ENCODE peak calls at places on chromosomes 11 and 22, in eight cellular contexts. W is CD8-positive, alpha-beta T cell; H is GM20000; V is GM10248; E is neural crest cell; G is IMR-90; R is dorsolateral prefrontal cortex; N is cardiac muscle cell. C is an unnamed sample.

GRCh38 chr11:95345651-95346050 is 114.6 kb upstream of the SESN3 start:
- DNase-seq in G (no peak), R (no peak), V (peak; percentile 23), H (no peak), W (no peak), E (no peak), N (no peak), C (no peak)

GRCh38 chr22:45014658-45015057 is 4.9 kb upstream of the PHF21B start:
- DNase-seq in N (no peak), W (no peak), V (no peak), R (no peak), G (no peak), E (no peak), H (no peak), C (no peak)

GRCh38 chr22:29298641-29299040 is 7.8 kb upstream of the GAS2L1 start:
- DNase-seq in G (no peak), H (no peak), N (no peak), E (no peak), V (no peak), R (no peak), W (no peak), C (no peak)

GRCh38 chr22:32830473-32830872 is 29.0 kb downstream of the TIMP3 start:
- DNase-seq in N (peak; percentile 45), W (no peak), E (peak; percentile 16), R (no peak), V (no peak), H (no peak), G (no peak), C (no peak)

GRCh38 chr11:128022761-128023160 is 564.6 kb downstream of the ETS1 start:
- DNase-seq in W (no peak), R (no peak), V (no peak), H (no peak), E (no peak), G (no peak), N (no peak), C (no peak)

GRCh38 chr11:75319035-75319877 is 32.2 kb downstream of the ARRB1 start:
- DNase-seq in H (no peak), W (no peak), N (no peak), E (no peak), R (no peak), V (no peak), G (peak; percentile 32), C (no peak)

GRCh38 chr22:33869946-33870345 is 50.3 kb downstream of the LARGE1 start:
- DNase-seq in E (no peak), W (no peak), G (peak; percentile 27), R (no peak), H (no peak), N (no peak), V (no peak), C (no peak)

GRCh38 chr22:43013355-43014061 is 1.4 kb downstream of the PACSIN2 start:
- DNase-seq in H (no peak), N (no peak), E (no peak), G (no peak), R (no peak), V (no peak), W (no peak), C (no peak)

GRCh38 chr11:75272391-75272790 is 31.8 kb downstream of the TPBGL start:
- DNase-seq in G (no peak), W (no peak), H (no peak), N (no peak), R (peak; percentile 8), E (no peak), V (no peak), C (no peak)

GRCh38 chr11:72405009-72405408 is 29.3 kb downstream of the CLPB start:
- DNase-seq in W (no peak), H (no peak), V (no peak), R (no peak), N (no peak), E (no peak), G (no peak), C (no peak)

GRCh38 chr11:36729765-36730164 is 131.7 kb upstream of the RAG2 start:
- DNase-seq in G (no peak), E (no peak), N (no peak), V (no peak), H (no peak), W (no peak), R (no peak), C (no peak)

GRCh38 chr11:128809128-128809527 is 58.0 kb downstream of the KCNJ1 start:
- DNase-seq in G (no peak), W (no peak), V (no peak), R (no peak), H (no peak), E (no peak), N (no peak), C (no peak)

GRCh38 chr11:123033895-123034294 is 28.0 kb downstream of the HSPA8 start:
- DNase-seq in V (no peak), H (no peak), N (no peak), R (no peak), G (no peak), W (no peak), E (no peak), C (no peak)
- TF ChIP-seq CTCF in V (no peak), H (peak; percentile 4), N (peak; percentile 63), R (no peak), G (peak; percentile 33), W (no peak), E (no peak), C (no peak)

DNA sequence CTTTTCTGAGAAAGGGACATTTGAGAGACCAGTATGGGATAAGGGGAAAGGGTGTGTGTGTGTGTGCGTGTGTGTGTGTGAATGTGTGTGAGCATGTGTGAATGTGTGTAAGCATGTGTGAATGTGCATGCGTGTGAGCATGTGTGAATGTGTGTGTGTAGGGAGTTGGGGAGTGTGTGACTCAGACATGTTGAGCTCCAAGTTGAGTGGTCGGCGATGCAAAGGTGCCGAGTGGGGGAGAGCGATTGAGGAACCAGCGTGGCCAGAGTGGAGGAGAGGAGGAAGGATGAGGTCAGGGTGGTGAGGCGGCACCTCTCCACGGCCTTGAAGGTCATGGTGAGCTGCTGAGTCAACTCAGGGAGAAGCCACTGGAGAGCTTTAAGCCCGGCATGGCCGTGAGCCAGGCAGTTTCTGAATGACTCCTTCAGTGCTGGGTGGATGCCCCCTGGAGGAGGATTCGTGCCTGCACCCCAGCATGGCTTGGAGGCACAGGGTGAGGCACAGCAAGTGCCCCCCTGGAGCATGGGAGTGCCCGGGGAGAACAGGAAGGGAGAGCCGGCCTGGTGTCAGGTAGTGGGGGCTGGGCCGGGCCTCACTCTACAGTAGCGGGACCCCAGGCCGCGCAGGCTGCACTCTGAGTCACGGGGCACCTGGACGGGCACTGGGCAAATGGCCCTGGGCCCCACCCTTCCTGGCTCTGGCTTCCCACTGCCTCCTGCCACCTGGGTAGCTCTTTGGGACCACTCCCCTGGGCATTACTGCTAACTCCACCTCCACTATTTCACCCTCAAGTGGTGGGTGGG is 8.2 kb upstream of the CCDC88B start:
- DNase-seq in R (no peak), V (peak; percentile 79), G (peak; percentile 87), E (no peak), W (peak; percentile 53), H (peak; percentile 75), N (peak; percentile 53), C (peak; percentile 62)
- TF ChIP-seq CTCF in R (no peak), V (peak; percentile 56), G (peak; percentile 69), E (peak; percentile 45), W (peak; percentile 51), H (peak; percentile 48), N (peak; percentile 81), C (peak; percentile 59)

GRCh38 chr22:24128631-24129601 is 52.4 kb upstream of the SUSD2 start:
- DNase-seq in G (no peak), N (no peak), V (no peak), E (no peak), R (no peak), W (no peak), H (no peak), C (no peak)

GRCh38 chr22:24137595-24137994 is 43.7 kb upstream of the SUSD2 start:
- DNase-seq in G (peak; percentile 86), W (no peak), R (no peak), N (no peak), V (no peak), E (no peak), H (no peak), C (no peak)

GRCh38 chr22:24134090-24134846 is 47.0 kb upstream of the SUSD2 start:
- DNase-seq in H (no peak), R (peak; percentile 71), E (peak; percentile 65), V (no peak), N (peak; percentile 34), G (no peak), W (peak; percentile 78), C (peak; percentile 62)

GRCh38 chr22:24129980-24130379 is 51.3 kb upstream of the SUSD2 start:
- DNase-seq in H (no peak), V (no peak), W (no peak), R (no peak), E (no peak), G (no peak), N (no peak), C (no peak)

DNA sequence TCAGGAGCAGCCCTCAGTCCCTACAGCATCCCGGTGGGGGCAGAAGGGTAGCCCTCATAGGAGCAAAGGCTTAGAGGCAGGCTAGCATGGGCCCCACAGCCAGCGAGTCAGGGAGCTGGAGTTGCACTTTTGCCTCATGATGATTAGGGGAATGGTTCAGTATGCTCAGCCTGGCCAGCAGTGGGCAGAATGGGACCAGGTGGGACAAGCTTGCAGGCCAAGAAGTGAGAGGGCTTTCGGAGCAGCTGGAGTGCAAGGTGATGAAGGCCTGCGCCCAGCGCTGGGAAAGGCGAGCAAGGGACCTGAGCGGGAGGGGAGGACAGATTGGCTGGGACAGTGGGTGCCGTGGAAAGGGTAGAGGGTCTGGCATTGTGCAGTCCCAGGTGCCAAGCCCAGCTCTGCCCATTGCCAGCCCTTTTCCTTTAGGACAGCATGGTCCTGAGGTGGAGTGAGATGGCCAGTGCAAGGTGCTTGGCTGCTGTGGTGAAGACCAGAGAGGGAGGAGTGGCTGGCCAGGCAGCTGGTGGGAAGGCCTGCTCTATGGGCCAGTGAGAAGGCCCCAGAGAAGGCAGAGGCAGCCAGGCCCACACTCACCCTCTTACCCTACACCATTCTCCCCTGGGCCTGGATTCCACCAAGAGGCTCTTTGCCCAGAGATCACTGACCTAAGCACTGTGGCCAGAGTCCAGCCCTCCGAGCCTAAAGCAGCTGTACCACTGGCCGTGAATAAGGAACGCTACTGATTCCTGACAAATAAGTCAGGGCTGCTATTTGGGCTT is 47.9 kb upstream of the SUSD2 start:
- DNase-seq in V (no peak), W (peak; percentile 43), E (no peak), R (no peak), N (peak; percentile 50), G (peak; percentile 41), H (no peak), C (no peak)
- TF ChIP-seq CTCF in V (peak; percentile 43), W (peak; percentile 53), E (no peak), R (peak; percentile 12), N (peak; percentile 23), G (peak; percentile 40), H (peak; percentile 9), C (no peak)

DNA sequence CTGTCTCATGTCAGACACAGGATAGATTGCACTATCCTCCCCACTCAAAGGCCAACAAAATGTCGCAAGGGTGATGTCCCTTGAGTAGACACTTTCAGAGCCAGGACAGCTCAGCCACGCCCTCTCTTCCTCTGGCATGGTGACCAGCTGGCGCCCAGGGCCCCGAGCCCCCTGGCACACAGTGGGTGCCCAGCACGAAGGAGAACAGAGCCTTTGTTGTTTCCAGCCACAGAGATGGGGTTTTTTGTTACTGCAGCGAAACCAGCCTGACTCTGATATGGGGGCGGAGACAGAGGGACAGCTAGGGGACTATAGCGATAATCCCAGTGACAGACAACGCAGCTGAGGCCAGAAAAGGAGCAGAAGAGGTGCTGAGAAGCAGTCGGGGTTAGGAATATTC is 23.3 kb upstream of the CCND1 start:
- DNase-seq in V (no peak), G (no peak), E (no peak), H (no peak), R (no peak), W (no peak), N (no peak), C (no peak)
- TF ChIP-seq CTCF in V (no peak), G (no peak), E (no peak), H (no peak), R (no peak), W (no peak), N (no peak), C (no peak)

C was measured in glutamatergic neuron.